ENCODE peak calls at places on chromosome 9, in five cellular contexts. L is GM12878; X is A549; R is lower lobe of right lung; H is CD8-positive, alpha-beta T cell. Z is an unnamed sample.

GRCh38 chr9:14768561-14769234 is 46.2 kb upstream of the CER1 start:
- DNase-seq in L (no peak), H (no peak), R (no peak), X (peak), Z (peak)

GRCh38 chr9:71233646-71234045 is 112.2 kb upstream of the TRPM3 start:
- DNase-seq in X (no peak), H (no peak), L (no peak), R (no peak), Z (no peak)

GRCh38 chr9:28587052-28587451 is 1013.8 kb upstream of the C9orf72 start:
- DNase-seq in R (no peak), X (no peak), L (no peak), H (no peak), Z (no peak)

GRCh38 chr9:127033059-127033458 is 89.4 kb downstream of the ANGPTL2 start:
- DNase-seq in L (no peak), H (no peak), R (no peak), X (no peak), Z (no peak)

GRCh38 chr9:38288502-38288901 is 104.0 kb upstream of the ALDH1B1 start:
- DNase-seq in X (no peak), H (no peak), L (no peak), R (no peak), Z (no peak)

GRCh38 chr9:34777667-34778066 is 67.7 kb upstream of the CCL21 start:
- DNase-seq in H (no peak), L (no peak), R (no peak), X (no peak), Z (no peak)

GRCh38 chr9:18606831-18607230 is 132.9 kb downstream of the ADAMTSL1 start:
- DNase-seq in H (no peak), R (no peak), L (no peak), X (no peak), Z (no peak)

GRCh38 chr9:18238254-18238653 is 235.7 kb upstream of the ADAMTSL1 start:
- DNase-seq in L (no peak), X (no peak), R (no peak), H (no peak), Z (no peak)

GRCh38 chr9:118693645-118694044 is 675.6 kb downstream of the BRINP1 start:
- DNase-seq in H (no peak), R (no peak), L (no peak), X (no peak), Z (no peak)

GRCh38 chr9:73199886-73200285 is 48.2 kb downstream of the ANXA1 start:
- DNase-seq in L (no peak), R (no peak), X (peak), H (no peak), Z (no peak)

GRCh38 chr9:131677445-131678180 is 62.3 kb downstream of the RAPGEF1 start:
- DNase-seq in R (no peak), H (no peak), L (peak), X (no peak), Z (no peak)

GRCh38 chr9:16386579-16387077 is 483.8 kb downstream of the BNC2 start:
- DNase-seq in H (no peak), X (no peak), L (no peak), R (no peak), Z (no peak)
- TF ChIP-seq CTCF in H (no peak), X (no peak), L (no peak), R (no peak), Z (no peak)

DNA sequence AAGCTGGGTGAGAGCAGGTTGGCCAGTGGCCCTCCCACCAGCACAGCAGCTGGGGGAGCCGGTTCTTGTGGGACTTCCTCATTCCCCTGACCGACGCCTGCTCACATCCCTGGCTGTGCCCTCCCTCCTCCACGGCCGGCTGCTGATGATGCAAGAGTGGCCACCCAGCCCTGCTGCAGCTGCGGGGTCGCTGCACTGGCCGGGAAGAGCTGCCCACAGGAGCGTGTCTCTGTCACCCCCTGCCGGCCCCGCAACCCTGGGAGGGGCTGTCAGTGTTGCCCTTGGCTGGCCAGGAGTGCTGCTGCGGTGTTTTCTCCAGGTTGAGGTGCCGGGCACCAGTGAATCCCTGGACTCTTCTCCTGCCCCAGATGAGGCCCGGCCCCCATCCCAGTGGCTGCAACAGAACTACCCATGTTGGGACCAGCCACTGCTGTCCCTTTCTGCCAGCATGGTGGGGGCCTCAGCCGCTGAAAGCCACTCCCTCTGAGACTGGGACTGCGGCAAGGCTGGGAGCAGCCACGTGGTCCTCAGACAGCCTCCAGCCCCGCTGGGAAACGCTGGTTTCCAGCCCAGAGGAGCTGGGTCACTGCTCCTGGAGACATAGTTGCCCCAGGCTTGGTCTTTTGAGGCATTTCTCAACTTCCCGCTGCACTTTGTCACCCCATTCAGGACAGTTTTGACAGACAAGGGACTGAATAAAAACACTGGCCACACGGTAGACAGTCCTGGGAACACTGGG is 739 bp downstream of the CARD9 start:
- DNase-seq in R (peak), X (no peak), H (no peak), L (no peak), Z (no peak)
- TF ChIP-seq CTCF in R (peak), X (no peak), H (no peak), L (no peak), Z (peak)

GRCh38 chr9:116166713-116167112 is 13.1 kb downstream of the PAPPA start:
- DNase-seq in H (no peak), L (no peak), R (no peak), X (no peak), Z (no peak)
- TF ChIP-seq CTCF in H (no peak), L (no peak), R (no peak), X (peak), Z (no peak)

GRCh38 chr9:120869360-120869687 is 7.7 kb downstream of the PHF19 start:
- DNase-seq in X (no peak), R (no peak), H (no peak), L (no peak), Z (no peak)
- TF ChIP-seq CTCF in X (no peak), R (no peak), H (no peak), L (no peak), Z (no peak)

GRCh38 chr9:100488171-100488570 is 15.2 kb downstream of the TMEFF1 start:
- DNase-seq in L (no peak), H (no peak), X (no peak), R (no peak), Z (no peak)

GRCh38 chr9:100498592-100498991 is 25.6 kb downstream of the TMEFF1 start:
- DNase-seq in H (no peak), L (no peak), X (no peak), R (no peak), Z (no peak)

GRCh38 chr9:100489836-100490235 is 16.9 kb downstream of the TMEFF1 start:
- DNase-seq in H (no peak), X (no peak), L (no peak), R (no peak), Z (no peak)

GRCh38 chr9:100492952-100493351 is 20.0 kb downstream of the TMEFF1 start:
- DNase-seq in R (no peak), X (no peak), H (no peak), L (no peak), Z (no peak)
- TF ChIP-seq CTCF in R (no peak), X (no peak), H (no peak), L (peak), Z (no peak)

Z was measured in progenitor cell of endocrine pancreas.